ENCODE peak calls at places on chromosomes 16 and 17, in four cellular contexts. O is Peyer's patch, W is RWPE1, L is fibroblast of pulmonary artery. B is an unnamed sample.

GRCh38 chr16:20763461-20764232 is at the start of gene ACSM3:
- DNase-seq in O (peak), L (peak), W (peak), B (peak)

GRCh38 chr17:142876-143784 is 5.8 kb downstream of the SCGB1C2 start:
- DNase-seq in L (no peak), W (no peak), O (peak), B (no peak)

GRCh38 chr17:44191941-44192496 is 5.2 kb downstream of the TMUB2 start:
- DNase-seq in O (no peak), W (no peak), L (no peak), B (no peak)

GRCh38 chr17:74749262-74750038 is 1.0 kb downstream of the NHERF1 start:
- DNase-seq in W (no peak), L (no peak), O (peak), B (no peak)

GRCh38 chr16:84568066-84568465 is 49.8 kb downstream of the COTL1 start:
- DNase-seq in L (no peak), W (no peak), O (no peak), B (no peak)

GRCh38 chr17:71441098-71441497 is 679.7 kb upstream of the SOX9 start:
- DNase-seq in L (peak), W (peak), O (no peak), B (no peak)

GRCh38 chr16:67719778-67720144 is 645 bp upstream of the GFOD2 start:
- DNase-seq in O (peak), W (peak), L (peak), B (peak)

GRCh38 chr17:36721560-36722120 is 120.3 kb downstream of the MRM1 start:
- DNase-seq in L (no peak), O (no peak), W (no peak), B (no peak)

GRCh38 chr17:76341301-76341700 is 12.4 kb downstream of the PRPSAP1 start:
- DNase-seq in L (no peak), O (no peak), W (no peak), B (no peak)

GRCh38 chr17:82559779-82560642 is 40.5 kb downstream of the FOXK2 start:
- DNase-seq in L (no peak), W (no peak), O (no peak), B (no peak)

GRCh38 chr17:1783271-1783670 is 21.4 kb downstream of the SERPINF1 start:
- DNase-seq in L (peak), O (peak), W (no peak), B (no peak)

GRCh38 chr16:69859105-69859969 is 91.8 kb upstream of the CLEC18A start:
- DNase-seq in O (no peak), L (no peak), W (peak), B (no peak)

GRCh38 chr17:76633628-76634328 is 9.8 kb downstream of the ST6GALNAC1 start:
- DNase-seq in O (no peak), W (no peak), L (no peak), B (no peak)

GRCh38 chr17:27430882-27431491 is 25.3 kb upstream of the KSR1 start:
- DNase-seq in W (peak), O (no peak), L (peak), B (no peak)
- TF ChIP-seq CTCF in W (peak), O (no peak), L (peak), B (peak)

GRCh38 chr17:66906321-66907278 is 57.9 kb upstream of the CACNG4 start:
- DNase-seq in O (peak), W (peak), L (peak), B (peak)
- TF ChIP-seq CTCF in O (peak), W (peak), L (peak), B (peak)

GRCh38 chr17:73072254-73072962 is 20.1 kb downstream of the SLC39A11 start:
- DNase-seq in O (no peak), W (no peak), L (no peak), B (no peak)

GRCh38 chr17:73069164-73069774 is 23.2 kb downstream of the SLC39A11 start:
- DNase-seq in W (no peak), L (no peak), O (no peak), B (no peak)

GRCh38 chr17:73071387-73071999 is 21.0 kb downstream of the SLC39A11 start:
- DNase-seq in O (no peak), W (no peak), L (peak), B (no peak)

GRCh38 chr17:73069846-73070245 is 22.6 kb downstream of the SLC39A11 start:
- DNase-seq in L (no peak), W (no peak), O (no peak), B (no peak)

DNA sequence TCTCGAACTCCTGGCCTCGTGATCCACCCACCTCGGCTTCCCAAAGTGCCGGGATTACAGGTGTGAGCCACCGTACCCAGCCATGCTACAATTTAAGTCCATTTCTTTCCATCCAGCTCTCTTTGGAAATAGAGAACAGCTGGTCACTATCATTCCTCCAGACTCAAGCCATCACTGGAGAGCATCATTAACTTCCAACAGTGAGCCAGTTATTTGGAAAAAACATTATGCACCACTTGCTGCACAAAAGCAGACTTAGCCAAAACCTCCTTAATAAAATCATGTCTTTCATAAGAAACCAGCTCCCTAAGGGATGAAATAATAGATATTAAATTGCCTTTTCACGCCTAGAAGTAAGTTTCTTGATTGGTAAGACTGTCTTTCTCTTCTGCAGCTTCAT is 18.0 kb downstream of the SLC39A11 start:
- DNase-seq in W (no peak), L (no peak), O (no peak), B (no peak)
- TF ChIP-seq CTCF in W (no peak), L (no peak), O (no peak), B (no peak)

GRCh38 chr17:6710317-6710716 is 2.9 kb downstream of the SLC13A5 start:
- DNase-seq in O (no peak), W (no peak), L (no peak), B (no peak)
- TF ChIP-seq CTCF in O (no peak), W (no peak), L (no peak), B (no peak)

GRCh38 chr17:19759934-19760530 is 11.9 kb upstream of the ALDH3A1 start:
- DNase-seq in O (no peak), L (no peak), W (no peak), B (no peak)

GRCh38 chr17:19763416-19763815 is 15.3 kb upstream of the ALDH3A1 start:
- DNase-seq in W (no peak), L (no peak), O (no peak), B (no peak)

GRCh38 chr17:19760781-19761180 is 12.7 kb upstream of the ALDH3A1 start:
- DNase-seq in O (peak), L (no peak), W (no peak), B (no peak)

GRCh38 chr17:19766016-19766415 is 17.9 kb upstream of the ALDH3A1 start:
- DNase-seq in L (no peak), O (no peak), W (no peak), B (no peak)

DNA sequence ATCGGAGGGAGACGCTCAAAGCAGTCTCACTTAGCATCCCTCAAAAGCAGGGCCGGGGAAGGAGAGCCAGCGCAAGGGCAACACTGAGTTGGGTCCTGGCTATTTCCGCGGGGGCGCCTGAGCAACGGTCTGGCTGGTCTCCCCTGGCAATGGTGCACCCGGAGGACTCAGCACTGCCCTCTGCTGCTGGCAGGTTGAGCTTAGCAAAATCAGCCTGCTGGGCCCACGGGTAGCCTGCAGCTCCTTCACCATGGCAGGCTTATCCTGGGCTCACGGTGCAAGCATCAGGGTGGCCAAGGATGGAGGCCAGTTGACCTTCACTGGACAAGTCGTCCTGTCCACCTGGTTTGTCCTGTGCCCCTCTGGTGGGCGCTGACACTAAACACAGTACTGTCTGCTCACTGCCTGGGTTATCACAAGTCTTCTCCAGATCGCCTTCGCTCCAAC is 14.4 kb upstream of the ALDH3A1 start:
- DNase-seq in L (peak), W (peak), O (peak), B (peak)
- TF ChIP-seq CTCF in L (peak), W (peak), O (peak), B (peak)

GRCh38 chr16:57756424-57757325 is 21.1 kb downstream of the KATNB1 start:
- DNase-seq in L (no peak), O (no peak), W (no peak), B (no peak)

GRCh38 chr16:57754354-57755060 is 18.9 kb downstream of the KATNB1 start:
- DNase-seq in W (no peak), O (no peak), L (no peak), B (no peak)

GRCh38 chr16:57755061-57755684 is 19.6 kb downstream of the KATNB1 start:
- DNase-seq in O (no peak), W (no peak), L (no peak), B (no peak)

GRCh38 chr16:57757326-57757786 is 21.8 kb downstream of the KATNB1 start:
- DNase-seq in L (peak), W (peak), O (peak), B (peak)

GRCh38 chr16:57755726-57756423 is 20.3 kb downstream of the KATNB1 start:
- DNase-seq in L (no peak), O (no peak), W (no peak), B (no peak)
- TF ChIP-seq CTCF in L (no peak), O (no peak), W (no peak), B (no peak)

GRCh38 chr17:66580178-66580577 is 254.7 kb upstream of the CACNG5 start:
- DNase-seq in L (peak), O (no peak), W (no peak), B (no peak)

GRCh38 chr17:66583112-66583748 is 251.7 kb upstream of the CACNG5 start:
- DNase-seq in L (no peak), W (no peak), O (no peak), B (no peak)

GRCh38 chr17:66580601-66581385 is 254.1 kb upstream of the CACNG5 start:
- DNase-seq in L (peak), W (no peak), O (peak), B (no peak)

GRCh38 chr17:66584927-66585326 is 250.0 kb upstream of the CACNG5 start:
- DNase-seq in W (no peak), L (no peak), O (no peak), B (no peak)

GRCh38 chr17:66582373-66583111 is 252.4 kb upstream of the CACNG5 start:
- DNase-seq in O (no peak), W (no peak), L (no peak), B (no peak)
- TF ChIP-seq CTCF in O (no peak), W (no peak), L (no peak), B (no peak)

GRCh38 chr16:58243528-58244004 is 45.7 kb upstream of the CSNK2A2 start:
- DNase-seq in L (no peak), W (peak), O (peak), B (no peak)
- TF ChIP-seq CTCF in L (no peak), W (no peak), O (peak), B (no peak)